ENCODE peak calls at places on chromosomes 4 and X, in eight cellular contexts. One of them, this sample, is unnamed. For H3K27me3, the result is how much of the 10 kb centered on the place peaks cover.

GRCh38 chr4:38819569-38819968 is 15.0 kb upstream of the TLR1 start:
- DNase-seq in neuronal stem cell: no peak
- DNase-seq in CD8-positive, alpha-beta T cell: no peak
- DNase-seq in CD8-positive, alpha-beta memory T cell: no peak
- DNase-seq in uterus: no peak
- DNase-seq in MG63: no peak
- DNase-seq in H1: no peak
- DNase-seq in SK-N-SH: no peak
- DNase-seq in this sample: no peak

GRCh38 chr4:48311896-48312295 is 29.4 kb upstream of the SLAIN2 start:
- DNase-seq in uterus: no peak
- DNase-seq in MG63: no peak
- DNase-seq in neuronal stem cell: no peak
- DNase-seq in SK-N-SH: no peak
- DNase-seq in H1: no peak
- DNase-seq in CD8-positive, alpha-beta T cell: no peak
- DNase-seq in CD8-positive, alpha-beta memory T cell: no peak
- DNase-seq in this sample: no peak

GRCh38 chr4:26361287-26361686 is 40.5 kb downstream of the RBPJ start:
- DNase-seq in H1: no peak
- DNase-seq in SK-N-SH: no peak
- DNase-seq in uterus: no peak
- DNase-seq in MG63: no peak
- DNase-seq in CD8-positive, alpha-beta T cell: no peak
- DNase-seq in CD8-positive, alpha-beta memory T cell: no peak
- DNase-seq in neuronal stem cell: no peak
- DNase-seq in this sample: no peak

GRCh38 chr4:143441678-143442077 is 71.8 kb upstream of the SMARCA5 start:
- DNase-seq in H1: no peak
- DNase-seq in neuronal stem cell: no peak
- DNase-seq in SK-N-SH: no peak
- DNase-seq in MG63: no peak
- DNase-seq in uterus: no peak
- DNase-seq in CD8-positive, alpha-beta T cell: no peak
- DNase-seq in CD8-positive, alpha-beta memory T cell: no peak
- DNase-seq in this sample: peak

GRCh38 chr4:8350841-8351461 is 81.4 kb downstream of the HTRA3 start:
- DNase-seq in neuronal stem cell: no peak
- DNase-seq in MG63: no peak
- DNase-seq in CD8-positive, alpha-beta memory T cell: no peak
- DNase-seq in uterus: peak
- DNase-seq in SK-N-SH: peak
- DNase-seq in CD8-positive, alpha-beta T cell: no peak
- DNase-seq in H1: no peak
- DNase-seq in this sample: peak

GRCh38 chrX:103585421-103586313 is at the start of gene TCEAL4:
- DNase-seq in MG63: peak
- DNase-seq in uterus: peak
- DNase-seq in neuronal stem cell: no peak
- DNase-seq in CD8-positive, alpha-beta T cell: peak
- DNase-seq in CD8-positive, alpha-beta memory T cell: peak
- DNase-seq in SK-N-SH: peak
- DNase-seq in H1: no peak
- DNase-seq in this sample: peak

GRCh38 chr4:149409186-149410056 is 406.2 kb downstream of the IQCM start:
- DNase-seq in CD8-positive, alpha-beta T cell: no peak
- DNase-seq in SK-N-SH: no peak
- DNase-seq in CD8-positive, alpha-beta memory T cell: no peak
- DNase-seq in H1: no peak
- DNase-seq in neuronal stem cell: no peak
- DNase-seq in uterus: no peak
- DNase-seq in MG63: peak
- DNase-seq in this sample: peak

GRCh38 chr4:103375278-103375677 is 177.1 kb upstream of the CENPE start:
- DNase-seq in CD8-positive, alpha-beta T cell: no peak
- DNase-seq in uterus: no peak
- DNase-seq in neuronal stem cell: no peak
- DNase-seq in H1: no peak
- DNase-seq in MG63: peak
- DNase-seq in CD8-positive, alpha-beta memory T cell: no peak
- DNase-seq in SK-N-SH: no peak
- DNase-seq in this sample: no peak

GRCh38 chrX:17247144-17247543 is 127.9 kb upstream of the NHS start:
- DNase-seq in CD8-positive, alpha-beta memory T cell: no peak
- DNase-seq in H1: no peak
- DNase-seq in MG63: no peak
- DNase-seq in uterus: no peak
- DNase-seq in CD8-positive, alpha-beta T cell: no peak
- DNase-seq in neuronal stem cell: no peak
- DNase-seq in SK-N-SH: no peak
- DNase-seq in this sample: no peak

GRCh38 chr4:28369504-28369903 is 1508.9 kb downstream of the STIM2 start:
- DNase-seq in CD8-positive, alpha-beta memory T cell: no peak
- DNase-seq in neuronal stem cell: no peak
- DNase-seq in MG63: no peak
- DNase-seq in uterus: no peak
- DNase-seq in H1: no peak
- DNase-seq in CD8-positive, alpha-beta T cell: no peak
- DNase-seq in SK-N-SH: no peak
- DNase-seq in this sample: no peak

GRCh38 chr4:53644607-53645006 is 53.3 kb upstream of the LNX1 start:
- DNase-seq in SK-N-SH: no peak
- DNase-seq in uterus: no peak
- DNase-seq in CD8-positive, alpha-beta T cell: no peak
- DNase-seq in CD8-positive, alpha-beta memory T cell: no peak
- DNase-seq in H1: no peak
- DNase-seq in neuronal stem cell: no peak
- DNase-seq in MG63: no peak
- DNase-seq in this sample: no peak

GRCh38 chrX:38409289-38409688 is 56.9 kb downstream of the OTC start:
- DNase-seq in neuronal stem cell: no peak
- DNase-seq in MG63: no peak
- DNase-seq in SK-N-SH: no peak
- DNase-seq in CD8-positive, alpha-beta memory T cell: no peak
- DNase-seq in H1: no peak
- DNase-seq in uterus: no peak
- DNase-seq in CD8-positive, alpha-beta T cell: no peak
- DNase-seq in this sample: no peak

GRCh38 chr4:141870152-141870551 is 233.8 kb downstream of the IL15 start:
- DNase-seq in CD8-positive, alpha-beta memory T cell: no peak
- DNase-seq in H1: no peak
- DNase-seq in CD8-positive, alpha-beta T cell: no peak
- DNase-seq in SK-N-SH: no peak
- DNase-seq in neuronal stem cell: no peak
- DNase-seq in MG63: no peak
- DNase-seq in uterus: no peak
- DNase-seq in this sample: no peak

GRCh38 chr4:153684182-153685073 is at the start of gene TLR2:
- DNase-seq in uterus: peak
- DNase-seq in neuronal stem cell: peak
- DNase-seq in SK-N-SH: peak
- DNase-seq in H1: no peak
- DNase-seq in CD8-positive, alpha-beta T cell: peak
- DNase-seq in CD8-positive, alpha-beta memory T cell: peak
- DNase-seq in MG63: peak
- DNase-seq in this sample: peak

GRCh38 chr4:6011271-6011671 is 7.0 kb downstream of the C4orf50 start:
- DNase-seq in uterus: no peak
- DNase-seq in H1: no peak
- DNase-seq in CD8-positive, alpha-beta T cell: no peak
- DNase-seq in CD8-positive, alpha-beta memory T cell: no peak
- DNase-seq in SK-N-SH: no peak
- DNase-seq in neuronal stem cell: no peak
- DNase-seq in MG63: no peak
- DNase-seq in this sample: no peak

GRCh38 chr4:6012200-6012599 is 6.0 kb downstream of the C4orf50 start:
- DNase-seq in CD8-positive, alpha-beta T cell: no peak
- DNase-seq in CD8-positive, alpha-beta memory T cell: no peak
- DNase-seq in SK-N-SH: no peak
- DNase-seq in uterus: no peak
- DNase-seq in MG63: no peak
- DNase-seq in H1: no peak
- DNase-seq in neuronal stem cell: no peak
- DNase-seq in this sample: no peak

GRCh38 chr4:6011686-6012085 is 6.5 kb downstream of the C4orf50 start:
- DNase-seq in CD8-positive, alpha-beta memory T cell: no peak
- DNase-seq in uterus: no peak
- DNase-seq in neuronal stem cell: no peak
- DNase-seq in CD8-positive, alpha-beta T cell: no peak
- DNase-seq in H1: no peak
- DNase-seq in SK-N-SH: peak
- DNase-seq in MG63: no peak
- DNase-seq in this sample: peak

GRCh38 chr4:6009452-6009851 is 8.8 kb downstream of the C4orf50 start:
- DNase-seq in CD8-positive, alpha-beta memory T cell: peak
- DNase-seq in uterus: no peak
- DNase-seq in neuronal stem cell: no peak
- DNase-seq in H1: no peak
- DNase-seq in CD8-positive, alpha-beta T cell: no peak
- DNase-seq in MG63: no peak
- DNase-seq in SK-N-SH: no peak
- DNase-seq in this sample: no peak

GRCh38 chr4:6010789-6011188 is 7.4 kb downstream of the C4orf50 start:
- DNase-seq in SK-N-SH: no peak
- DNase-seq in CD8-positive, alpha-beta T cell: no peak
- DNase-seq in CD8-positive, alpha-beta memory T cell: no peak
- DNase-seq in uterus: no peak
- DNase-seq in MG63: no peak
- DNase-seq in H1: no peak
- DNase-seq in neuronal stem cell: no peak
- DNase-seq in this sample: no peak
- H3K27me3 ChIP-seq in SK-N-SH: under half
- H3K27me3 ChIP-seq in CD8-positive, alpha-beta T cell: under half
- H3K27me3 ChIP-seq in CD8-positive, alpha-beta memory T cell: under half
- H3K27me3 ChIP-seq in uterus: under half
- H3K27me3 ChIP-seq in MG63: under half
- H3K27me3 ChIP-seq in H1: under half
- H3K27me3 ChIP-seq in neuronal stem cell: under half
- H3K27me3 ChIP-seq in this sample: under half

DNA sequence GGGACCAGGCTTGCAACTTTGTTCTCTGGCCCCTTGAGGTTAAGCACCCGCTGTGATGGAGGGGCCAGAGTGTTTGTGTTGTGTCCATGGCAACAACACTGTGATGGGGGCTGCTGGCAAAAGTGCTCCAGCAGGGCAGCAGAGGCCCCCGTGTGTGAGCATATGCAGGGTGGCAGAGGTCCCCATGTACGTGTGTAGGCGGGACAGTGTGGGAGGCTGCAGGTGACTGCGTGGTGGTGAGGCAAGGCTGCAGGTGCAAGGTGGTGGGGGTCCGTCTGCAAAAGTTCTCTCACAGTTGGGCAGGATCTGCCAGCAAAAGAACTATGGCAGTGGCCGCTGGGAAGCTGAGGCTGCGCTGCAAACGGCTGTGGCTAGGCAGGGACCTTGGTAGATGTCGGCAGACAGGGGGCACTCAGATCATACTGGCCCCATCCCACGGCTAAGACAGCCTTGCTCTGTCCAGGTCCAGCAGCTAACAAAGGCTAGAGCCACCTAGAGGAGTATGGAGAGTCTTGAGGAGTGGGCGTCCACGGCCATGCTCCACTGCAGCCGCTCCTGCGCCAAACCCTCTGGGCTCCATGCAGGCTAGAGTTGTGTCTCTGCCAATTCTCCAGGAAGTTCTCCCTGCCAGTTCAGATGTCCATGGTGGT is 46.8 kb upstream of the PASD1 start:
- DNase-seq in CD8-positive, alpha-beta memory T cell: no peak
- DNase-seq in neuronal stem cell: no peak
- DNase-seq in uterus: no peak
- DNase-seq in MG63: no peak
- DNase-seq in CD8-positive, alpha-beta T cell: no peak
- DNase-seq in SK-N-SH: no peak
- DNase-seq in H1: no peak
- DNase-seq in this sample: no peak
- H3K27me3 ChIP-seq in CD8-positive, alpha-beta memory T cell: under half
- H3K27me3 ChIP-seq in neuronal stem cell: under half
- H3K27me3 ChIP-seq in uterus: under half
- H3K27me3 ChIP-seq in MG63: under half
- H3K27me3 ChIP-seq in CD8-positive, alpha-beta T cell: under half
- H3K27me3 ChIP-seq in SK-N-SH: under half
- H3K27me3 ChIP-seq in H1: under half
- H3K27me3 ChIP-seq in this sample: under half

GRCh38 chr4:1589098-1589497 is 95.0 kb downstream of the FAM53A start:
- DNase-seq in CD8-positive, alpha-beta memory T cell: no peak
- DNase-seq in neuronal stem cell: no peak
- DNase-seq in SK-N-SH: no peak
- DNase-seq in CD8-positive, alpha-beta T cell: no peak
- DNase-seq in MG63: no peak
- DNase-seq in H1: no peak
- DNase-seq in uterus: no peak
- DNase-seq in this sample: no peak
- H3K27me3 ChIP-seq in CD8-positive, alpha-beta memory T cell: under half
- H3K27me3 ChIP-seq in neuronal stem cell: under half
- H3K27me3 ChIP-seq in SK-N-SH: under half
- H3K27me3 ChIP-seq in CD8-positive, alpha-beta T cell: under half
- H3K27me3 ChIP-seq in MG63: under half
- H3K27me3 ChIP-seq in H1: under half
- H3K27me3 ChIP-seq in uterus: under half
- H3K27me3 ChIP-seq in this sample: under half

GRCh38 chrX:70039758-70040157 is 10.0 kb downstream of the AWAT2 start:
- DNase-seq in H1: no peak
- DNase-seq in CD8-positive, alpha-beta T cell: no peak
- DNase-seq in neuronal stem cell: no peak
- DNase-seq in MG63: no peak
- DNase-seq in uterus: no peak
- DNase-seq in CD8-positive, alpha-beta memory T cell: no peak
- DNase-seq in SK-N-SH: no peak
- DNase-seq in this sample: no peak

GRCh38 chrX:70043685-70044084 is 6.1 kb downstream of the AWAT2 start:
- DNase-seq in H1: no peak
- DNase-seq in CD8-positive, alpha-beta T cell: peak
- DNase-seq in MG63: no peak
- DNase-seq in SK-N-SH: no peak
- DNase-seq in neuronal stem cell: no peak
- DNase-seq in CD8-positive, alpha-beta memory T cell: no peak
- DNase-seq in uterus: no peak
- DNase-seq in this sample: no peak

GRCh38 chrX:70044541-70045245 is 5.0 kb downstream of the AWAT2 start:
- DNase-seq in CD8-positive, alpha-beta memory T cell: no peak
- DNase-seq in neuronal stem cell: no peak
- DNase-seq in CD8-positive, alpha-beta T cell: no peak
- DNase-seq in SK-N-SH: no peak
- DNase-seq in H1: no peak
- DNase-seq in MG63: no peak
- DNase-seq in uterus: no peak
- DNase-seq in this sample: no peak

GRCh38 chrX:70041993-70042392 is 7.7 kb downstream of the AWAT2 start:
- DNase-seq in CD8-positive, alpha-beta memory T cell: no peak
- DNase-seq in uterus: no peak
- DNase-seq in H1: no peak
- DNase-seq in SK-N-SH: no peak
- DNase-seq in MG63: no peak
- DNase-seq in neuronal stem cell: no peak
- DNase-seq in CD8-positive, alpha-beta T cell: peak
- DNase-seq in this sample: no peak

GRCh38 chrX:70042399-70043371 is 7.1 kb downstream of the AWAT2 start:
- DNase-seq in SK-N-SH: no peak
- DNase-seq in H1: no peak
- DNase-seq in CD8-positive, alpha-beta T cell: peak
- DNase-seq in MG63: peak
- DNase-seq in uterus: no peak
- DNase-seq in neuronal stem cell: no peak
- DNase-seq in CD8-positive, alpha-beta memory T cell: no peak
- DNase-seq in this sample: no peak
- H3K27me3 ChIP-seq in SK-N-SH: under half
- H3K27me3 ChIP-seq in H1: under half
- H3K27me3 ChIP-seq in CD8-positive, alpha-beta T cell: under half
- H3K27me3 ChIP-seq in MG63: under half
- H3K27me3 ChIP-seq in uterus: under half
- H3K27me3 ChIP-seq in neuronal stem cell: under half
- H3K27me3 ChIP-seq in CD8-positive, alpha-beta memory T cell: under half
- H3K27me3 ChIP-seq in this sample: under half

This sample was measured in dorsolateral prefrontal cortex.